ENCODE peak calls at places on chromosomes 6 and 20, in four cellular contexts. One of them, this sample, is unnamed.

GRCh38 chr20:5947276-5947675 is 3.1 kb downstream of the TRMT6 start:
- DNase-seq in HepG2: no peak
- DNase-seq in IMR-90: no peak
- DNase-seq in K562: no peak
- DNase-seq in this sample: no peak

GRCh38 chr20:46253391-46253790 is 54.9 kb downstream of the CDH22 start:
- DNase-seq in HepG2: peak
- DNase-seq in IMR-90: no peak
- DNase-seq in K562: no peak
- DNase-seq in this sample: peak

GRCh38 chr20:21862224-21862927 is 156.9 kb downstream of the PAX1 start:
- DNase-seq in HepG2: no peak
- DNase-seq in IMR-90: no peak
- DNase-seq in K562: no peak
- DNase-seq in this sample: no peak

GRCh38 chr6:161225677-161226004 is 48.2 kb downstream of the AGPAT4 start:
- DNase-seq in HepG2: no peak
- DNase-seq in IMR-90: no peak
- DNase-seq in K562: no peak
- DNase-seq in this sample: no peak

GRCh38 chr6:6748001-6748400 is 159.5 kb downstream of the LY86 start:
- DNase-seq in HepG2: no peak
- DNase-seq in IMR-90: no peak
- DNase-seq in K562: no peak
- DNase-seq in this sample: no peak

GRCh38 chr20:25319241-25320034 is 71.2 kb downstream of the ABHD12 start:
- DNase-seq in HepG2: no peak
- DNase-seq in IMR-90: no peak
- DNase-seq in K562: no peak
- DNase-seq in this sample: no peak

GRCh38 chr20:42740191-42740870 is 449.4 kb downstream of the PTPRT start:
- DNase-seq in HepG2: no peak
- DNase-seq in IMR-90: no peak
- DNase-seq in K562: no peak
- DNase-seq in this sample: no peak

GRCh38 chr20:53050338-53050737 is 78.2 kb downstream of the TSHZ2 start:
- DNase-seq in HepG2: no peak
- DNase-seq in IMR-90: no peak
- DNase-seq in K562: no peak
- DNase-seq in this sample: no peak

DNA sequence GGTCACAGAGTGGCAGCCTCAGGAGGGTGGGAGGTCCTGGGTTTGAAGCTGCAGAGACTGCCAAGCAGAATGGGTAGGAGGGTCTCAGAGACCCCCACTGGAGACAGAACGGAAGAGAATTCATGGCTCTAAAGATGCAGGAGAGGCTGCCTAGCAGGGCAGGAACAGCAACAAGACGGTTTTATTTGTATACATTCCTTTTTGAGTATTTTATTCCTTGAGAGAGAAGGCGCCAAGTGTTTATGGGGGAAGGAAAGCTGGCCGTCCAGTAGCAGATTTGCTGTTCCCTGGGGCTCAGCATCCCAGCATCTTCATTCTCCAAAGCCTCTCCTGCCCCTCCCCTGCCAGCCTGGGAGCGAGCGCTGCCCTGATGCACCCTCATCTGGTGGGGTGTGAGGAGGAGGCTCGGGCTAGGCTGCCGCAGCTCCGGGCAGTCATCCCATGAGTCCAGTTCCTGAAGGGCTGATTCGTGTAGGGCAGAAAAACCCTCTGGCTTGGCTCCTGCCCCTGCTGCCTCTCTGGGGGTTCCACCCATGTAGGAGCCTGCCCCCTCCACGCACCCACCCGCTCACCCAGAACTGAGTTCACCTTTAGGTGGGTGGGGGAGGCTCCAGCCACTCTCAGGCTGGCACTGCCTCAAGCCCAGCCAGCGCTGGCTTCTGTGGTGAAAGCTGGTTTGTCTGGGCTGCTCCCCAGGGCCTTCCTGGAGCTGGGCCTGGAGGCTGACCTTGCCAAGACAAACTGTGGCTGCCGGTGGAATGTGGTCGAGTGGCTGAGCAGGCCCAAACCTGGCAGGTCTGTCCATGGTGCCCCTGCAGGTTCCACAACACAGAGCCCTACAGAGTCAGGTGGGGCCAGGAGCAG is 32.4 kb downstream of the CPXM1 start:
- DNase-seq in HepG2: no peak
- DNase-seq in IMR-90: peak
- DNase-seq in K562: no peak
- DNase-seq in this sample: no peak
- TF ChIP-seq MAZ in HepG2: no peak
- TF ChIP-seq MAZ in IMR-90: no peak
- TF ChIP-seq MAZ in K562: no peak
- TF ChIP-seq MAZ in this sample: no peak

GRCh38 chr6:22882581-22882980 is 313.2 kb downstream of the HDGFL1 start:
- DNase-seq in HepG2: no peak
- DNase-seq in IMR-90: no peak
- DNase-seq in K562: no peak
- DNase-seq in this sample: no peak

GRCh38 chr6:22878706-22879105 is 309.3 kb downstream of the HDGFL1 start:
- DNase-seq in HepG2: no peak
- DNase-seq in IMR-90: peak
- DNase-seq in K562: no peak
- DNase-seq in this sample: no peak

GRCh38 chr6:22880686-22881433 is 311.5 kb downstream of the HDGFL1 start:
- DNase-seq in HepG2: peak
- DNase-seq in IMR-90: peak
- DNase-seq in K562: no peak
- DNase-seq in this sample: peak

GRCh38 chr6:22875845-22876244 is 306.5 kb downstream of the HDGFL1 start:
- DNase-seq in HepG2: no peak
- DNase-seq in IMR-90: no peak
- DNase-seq in K562: no peak
- DNase-seq in this sample: no peak

DNA sequence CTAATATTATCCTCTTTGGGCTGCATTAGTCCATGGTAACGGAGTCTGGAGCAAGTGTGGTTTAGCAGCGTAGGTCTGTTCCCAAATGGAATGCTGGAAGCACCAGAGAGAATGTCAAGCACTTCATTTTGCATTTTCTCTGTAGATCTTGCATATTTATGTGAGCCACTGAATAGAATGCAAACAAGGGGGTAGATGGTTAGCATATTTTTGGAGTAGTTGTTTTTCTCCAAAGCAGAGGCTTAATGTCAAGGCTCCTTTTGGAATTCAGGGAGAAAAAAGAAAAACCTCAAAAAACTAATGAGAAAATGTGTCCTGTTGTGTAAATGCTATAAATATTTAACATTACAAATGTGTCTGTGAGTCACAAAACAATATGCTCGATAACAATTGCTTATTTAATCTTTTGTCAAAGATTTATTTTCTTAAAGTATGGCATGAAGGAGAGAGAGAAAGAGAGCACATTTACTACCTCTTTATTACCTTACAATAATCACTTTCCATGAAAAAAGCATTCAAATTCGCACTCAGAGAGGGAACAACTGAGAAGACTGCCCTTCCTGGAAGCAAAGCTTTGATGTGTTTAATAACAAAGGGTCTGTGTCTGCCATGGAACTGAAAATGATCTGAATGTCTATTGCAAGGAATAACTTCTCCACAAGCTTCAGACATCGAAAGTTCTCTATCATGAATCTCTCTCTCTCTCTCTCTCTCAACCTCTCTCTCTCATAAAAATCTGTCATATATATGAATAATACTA is 308.8 kb downstream of the HDGFL1 start:
- DNase-seq in HepG2: no peak
- DNase-seq in IMR-90: peak
- DNase-seq in K562: no peak
- DNase-seq in this sample: no peak
- TF ChIP-seq MAZ in HepG2: no peak
- TF ChIP-seq MAZ in IMR-90: no peak
- TF ChIP-seq MAZ in K562: no peak
- TF ChIP-seq MAZ in this sample: no peak

GRCh38 chr6:35177139-35177538 is 36.0 kb upstream of the TCP11 start:
- DNase-seq in HepG2: no peak
- DNase-seq in IMR-90: no peak
- DNase-seq in K562: no peak
- DNase-seq in this sample: no peak
- TF ChIP-seq MAZ in HepG2: no peak
- TF ChIP-seq MAZ in IMR-90: no peak
- TF ChIP-seq MAZ in K562: no peak
- TF ChIP-seq MAZ in this sample: no peak

GRCh38 chr6:107083047-107083768 is 32.1 kb downstream of the BEND3 start:
- DNase-seq in HepG2: no peak
- DNase-seq in IMR-90: no peak
- DNase-seq in K562: no peak
- DNase-seq in this sample: no peak

GRCh38 chr6:107080036-107080435 is 35.3 kb downstream of the BEND3 start:
- DNase-seq in HepG2: peak
- DNase-seq in IMR-90: no peak
- DNase-seq in K562: no peak
- DNase-seq in this sample: no peak

GRCh38 chr6:107083921-107084320 is 31.4 kb downstream of the BEND3 start:
- DNase-seq in HepG2: no peak
- DNase-seq in IMR-90: no peak
- DNase-seq in K562: no peak
- DNase-seq in this sample: no peak

GRCh38 chr6:107079429-107079828 is 35.9 kb downstream of the BEND3 start:
- DNase-seq in HepG2: peak
- DNase-seq in IMR-90: no peak
- DNase-seq in K562: peak
- DNase-seq in this sample: no peak

DNA sequence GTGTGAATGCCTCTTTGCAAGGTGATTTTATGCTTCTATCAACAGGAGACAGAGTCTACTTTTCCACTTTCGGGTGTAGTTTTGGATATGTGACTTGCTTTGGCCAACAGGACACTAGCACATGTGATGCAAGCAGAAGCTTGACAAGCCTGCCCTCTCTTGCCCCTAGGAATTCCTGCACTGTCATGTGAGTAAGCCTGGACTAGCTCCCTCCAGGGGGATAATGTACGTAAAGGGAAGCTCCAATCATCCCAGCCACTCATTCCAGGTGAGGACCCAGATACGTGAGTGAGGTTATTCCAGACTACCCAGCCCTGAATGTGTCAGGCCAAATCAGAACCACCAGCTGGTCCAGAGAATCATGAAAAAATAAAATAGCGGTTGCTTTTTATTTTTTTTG is 33.3 kb downstream of the BEND3 start:
- DNase-seq in HepG2: peak
- DNase-seq in IMR-90: peak
- DNase-seq in K562: peak
- DNase-seq in this sample: peak
- TF ChIP-seq MAZ in HepG2: no peak
- TF ChIP-seq MAZ in IMR-90: no peak
- TF ChIP-seq MAZ in K562: no peak
- TF ChIP-seq MAZ in this sample: no peak

This sample was measured in A549.